ENCODE peak calls at places on chromosomes 2 and 18, in five cellular contexts. O, T, W, I and Q are unnamed samples.
A peak's percentile ranks its signal among the peaks of the same experiment; 100 is the strongest.

GRCh38 chr2:18169121-18169786 is 290.8 kb downstream of the KCNS3 start:
- DNase-seq in O (no peak), T (no peak), W (no peak), I (no peak), Q (peak; percentile 35)

GRCh38 chr2:37621199-37621598 is 50.2 kb downstream of the CDC42EP3 start:
- DNase-seq in O (no peak), T (no peak), W (no peak), I (no peak), Q (no peak)

GRCh38 chr18:63267990-63268721 is 51.4 kb downstream of the BCL2 start:
- DNase-seq in O (no peak), T (no peak), W (peak; percentile 64), I (no peak), Q (no peak)

GRCh38 chr2:233124449-233125080 is 64.4 kb downstream of the INPP5D start:
- DNase-seq in O (no peak), T (no peak), W (no peak), I (peak; percentile 48), Q (no peak)

GRCh38 chr2:96321230-96322103 is 3.6 kb upstream of the ITPRIPL1 start:
- DNase-seq in O (peak; percentile 83), T (peak; percentile 68), W (peak; percentile 81), I (peak; percentile 69), Q (no peak)

GRCh38 chr18:37322497-37323035 is 243.0 kb downstream of the CELF4 start:
- DNase-seq in O (peak; percentile 30), T (no peak), W (peak; percentile 58), I (peak; percentile 48), Q (no peak)

GRCh38 chr2:82301506-82301905 is 1997.0 kb upstream of the LRRTM1 start:
- DNase-seq in O (no peak), T (no peak), W (no peak), I (no peak), Q (no peak)

GRCh38 chr2:26597197-26597596 is 44.0 kb downstream of the CIB4 start:
- DNase-seq in O (no peak), T (no peak), W (no peak), I (no peak), Q (no peak)

GRCh38 chr2:19649785-19650380 is 251.9 kb downstream of the TTC32 start:
- DNase-seq in O (no peak), T (peak; percentile 79), W (no peak), I (no peak), Q (no peak)

GRCh38 chr2:75553961-75554539 is 6.7 kb downstream of the EVA1A start:
- DNase-seq in O (no peak), T (no peak), W (no peak), I (no peak), Q (no peak)